ENCODE peak calls at places on chromosome 20, in seven cellular contexts. A is activated CD8-positive, alpha-beta memory T cell treated with anti-CD3 and anti-CD28 coated beads for 4 hours; B is EH; U is progenitor cell of endocrine pancreas; I is posterior cingulate gyrus; Z is left colon; R is GM04504. H is an unnamed sample.

GRCh38 chr20:53962388-53962787 is 108.0 kb downstream of the BCAS1 start:
- DNase-seq in A (no peak), B (no peak), U (no peak), I (no peak), Z (no peak), R (no peak), H (no peak)

GRCh38 chr20:52242237-52243230 is 51.0 kb upstream of the ZFP64 start:
- DNase-seq in A (no peak), B (peak), U (no peak), I (no peak), Z (no peak), R (no peak), H (peak)

GRCh38 chr20:50138479-50139393 is 14.8 kb downstream of the PEDS1 start:
- DNase-seq in A (no peak), B (no peak), U (no peak), I (peak), Z (no peak), R (no peak), H (no peak)

GRCh38 chr20:20353574-20353973 is 14.3 kb upstream of the INSM1 start:
- DNase-seq in A (no peak), B (no peak), U (no peak), I (no peak), Z (no peak), R (no peak), H (no peak)

GRCh38 chr20:56759741-56760278 is 130.7 kb downstream of the TFAP2C start:
- DNase-seq in A (no peak), B (no peak), U (no peak), I (no peak), Z (no peak), R (no peak), H (no peak)

GRCh38 chr20:63118786-63119450 is 97.0 kb downstream of the YTHDF1 start:
- DNase-seq in A (no peak), B (no peak), U (no peak), I (peak), Z (no peak), R (no peak), H (peak)

GRCh38 chr20:32168184-32168910 is 39.2 kb downstream of the PLAGL2 start:
- DNase-seq in A (no peak), B (peak), U (no peak), I (no peak), Z (no peak), R (no peak), H (peak)

GRCh38 chr20:62483613-62484468 is 8.0 kb upstream of the GATA5 start:
- DNase-seq in A (no peak), B (no peak), U (no peak), I (no peak), Z (no peak), R (no peak), H (no peak)

GRCh38 chr20:53842301-53843099 is 227.9 kb downstream of the BCAS1 start:
- DNase-seq in A (no peak), B (no peak), U (no peak), I (no peak), Z (no peak), R (no peak), H (no peak)

GRCh38 chr20:50395914-50396488 is 114.2 kb upstream of the PTPN1 start:
- DNase-seq in A (no peak), B (no peak), U (no peak), I (no peak), Z (no peak), R (no peak), H (no peak)

GRCh38 chr20:57047281-57048026 is 219.0 kb downstream of the BMP7 start:
- DNase-seq in A (no peak), B (no peak), U (no peak), I (no peak), Z (no peak), R (no peak), H (no peak)

GRCh38 chr20:57450419-57450818 is 59.2 kb downstream of the RBM38 start:
- DNase-seq in A (no peak), B (no peak), U (no peak), I (no peak), Z (peak), R (no peak), H (no peak)

GRCh38 chr20:36808317-36809257 is 35.0 kb upstream of the DSN1 start:
- DNase-seq in A (peak), B (peak), U (no peak), I (peak), Z (peak), R (peak), H (no peak)

GRCh38 chr20:62901891-62902290 is 24.4 kb downstream of the DIDO1 start:
- DNase-seq in A (no peak), B (no peak), U (no peak), I (peak), Z (no peak), R (no peak), H (no peak)

GRCh38 chr20:51042064-51042463 is 19.2 kb upstream of the KCNG1 start:
- DNase-seq in A (no peak), B (no peak), U (no peak), I (no peak), Z (no peak), R (no peak), H (no peak)

GRCh38 chr20:57211949-57212889 is 54.2 kb downstream of the BMP7 start:
- DNase-seq in A (no peak), B (peak), U (no peak), I (no peak), Z (peak), R (peak), H (no peak)

GRCh38 chr20:33784225-33784624 is 26.9 kb upstream of the CHMP4B start:
- DNase-seq in A (no peak), B (no peak), U (no peak), I (no peak), Z (no peak), R (no peak), H (no peak)

GRCh38 chr20:57662313-57663240 is 42.4 kb upstream of the ZBP1 start:
- DNase-seq in A (no peak), B (no peak), U (no peak), I (peak), Z (peak), R (no peak), H (no peak)

GRCh38 chr20:12660918-12661317 is 347.9 kb upstream of the SPTLC3 start:
- DNase-seq in A (no peak), B (no peak), U (no peak), I (no peak), Z (no peak), R (no peak), H (peak)

GRCh38 chr20:60123652-60124051 is 165.4 kb downstream of the CDH26 start:
- DNase-seq in A (no peak), B (no peak), U (no peak), I (no peak), Z (no peak), R (no peak), H (no peak)

GRCh38 chr20:41664584-41664983 is 46.4 kb upstream of the CHD6 start:
- DNase-seq in A (no peak), B (peak), U (no peak), I (no peak), Z (no peak), R (no peak), H (no peak)

GRCh38 chr20:62819494-62820174 is 2.8 kb downstream of the COL9A3 start:
- DNase-seq in A (no peak), B (peak), U (no peak), I (no peak), Z (no peak), R (no peak), H (no peak)

GRCh38 chr20:34515484-34516037 is 661 bp upstream of the DYNLRB1 start:
- DNase-seq in A (peak), B (peak), U (peak), I (peak), Z (peak), R (no peak), H (peak)

GRCh38 chr20:44762466-44763140 is 16.9 kb downstream of the KCNK15 start:
- DNase-seq in A (no peak), B (no peak), U (no peak), I (no peak), Z (no peak), R (no peak), H (peak)

GRCh38 chr20:63013207-63013606 is 6.4 kb upstream of the BHLHE23 start:
- DNase-seq in A (no peak), B (no peak), U (no peak), I (no peak), Z (no peak), R (no peak), H (no peak)

GRCh38 chr20:37257530-37257929 is 4.1 kb downstream of the GHRH start:
- DNase-seq in A (no peak), B (no peak), U (no peak), I (no peak), Z (no peak), R (no peak), H (no peak)

GRCh38 chr20:37202267-37202943 is 23.1 kb upstream of the MROH8 start:
- DNase-seq in A (no peak), B (peak), U (no peak), I (no peak), Z (no peak), R (peak), H (peak)

GRCh38 chr20:44516491-44516890 is 5.4 kb downstream of the SERINC3 start:
- DNase-seq in A (no peak), B (no peak), U (no peak), I (no peak), Z (no peak), R (no peak), H (no peak)

GRCh38 chr20:20321917-20322316 is 46.0 kb upstream of the INSM1 start:
- DNase-seq in A (no peak), B (no peak), U (no peak), I (no peak), Z (no peak), R (no peak), H (no peak)

GRCh38 chr20:58146081-58146734 is 82.2 kb downstream of the ANKRD60 start:
- DNase-seq in A (no peak), B (no peak), U (no peak), I (no peak), Z (no peak), R (no peak), H (no peak)

GRCh38 chr20:23084282-23084844 is 1.8 kb downstream of the CD93 start:
- DNase-seq in A (no peak), B (no peak), U (no peak), I (no peak), Z (no peak), R (no peak), H (no peak)

GRCh38 chr20:36893801-36894200 is 17.9 kb downstream of the TLDC2 start:
- DNase-seq in A (no peak), B (no peak), U (no peak), I (no peak), Z (no peak), R (no peak), H (no peak)

GRCh38 chr20:39825950-39826349 is 863.1 kb downstream of the MAFB start:
- DNase-seq in A (no peak), B (peak), U (no peak), I (no peak), Z (no peak), R (no peak), H (no peak)

GRCh38 chr20:6704132-6704861 is 63.2 kb upstream of the BMP2 start:
- DNase-seq in A (no peak), B (peak), U (no peak), I (no peak), Z (peak), R (peak), H (no peak)